ENCODE peak calls at places on chromosomes 13 and 19, in ten cellular contexts. Z is left ventricle myocardium inferior; J is body of pancreas; U is CD8-positive, alpha-beta T cell; Y is HCT116; R is H9; O is RWPE2; E is tibial nerve; C is MCF 10A; A is IMR-90. Q is an unnamed sample.

GRCh38 chr13:29428310-29428991 is 167.0 kb downstream of the SLC7A1 start:
- DNase-seq in J (peak; percentile 27), Y (peak; percentile 6), Z (peak; percentile 61), R (peak; percentile 73), E (no peak), C (peak; percentile 38), U (no peak), O (no peak), A (no peak), Q (peak; percentile 22)

GRCh38 chr13:47114030-47114429 is 217.2 kb upstream of the HTR2A start:
- DNase-seq in A (peak; percentile 89), O (no peak), R (no peak), U (no peak), C (no peak), J (no peak), Y (no peak), Z (no peak), E (no peak), Q (no peak)

GRCh38 chr13:30713133-30713532 is 22.2 kb upstream of the ALOX5AP start:
- DNase-seq in J (no peak), R (no peak), C (peak; percentile 57), Z (no peak), E (no peak), O (no peak), A (no peak), Y (no peak), U (no peak), Q (no peak)

GRCh38 chr13:47426126-47426849 is 529.4 kb upstream of the HTR2A start:
- DNase-seq in O (no peak), C (peak; percentile 85), U (no peak), R (no peak), E (no peak), J (no peak), Y (no peak), Z (peak; percentile 16), A (peak; percentile 86), Q (no peak)

GRCh38 chr13:68076046-68076445 is 845.9 kb upstream of the PCDH9 start:
- DNase-seq in E (no peak), J (no peak), Z (no peak), U (no peak), O (no peak), R (no peak), C (no peak), A (no peak), Y (no peak), Q (no peak)

GRCh38 chr13:46389985-46390384 is 2.9 kb upstream of the RUBCNL start:
- DNase-seq in J (peak; percentile 57), R (no peak), Y (no peak), U (no peak), O (no peak), Z (peak; percentile 18), E (peak; percentile 26), C (no peak), A (no peak), Q (peak; percentile 49)

GRCh38 chr19:17997969-17998826 is 9.8 kb upstream of the ARRDC2 start:
- DNase-seq in Z (no peak), R (peak; percentile 72), E (no peak), Y (peak; percentile 60), C (peak; percentile 44), J (no peak), O (no peak), U (no peak), A (peak; percentile 24), Q (no peak)

GRCh38 chr19:5826531-5827341 is 12.8 kb downstream of the FUT6 start:
- DNase-seq in E (no peak), R (peak; percentile 84), O (no peak), Z (peak; percentile 66), J (peak; percentile 94), C (peak; percentile 88), Y (peak; percentile 74), U (peak; percentile 4), A (no peak), Q (peak; percentile 45)

GRCh38 chr13:95553614-95554385 is 1.3 kb downstream of the CLDN10 start:
- DNase-seq in Y (no peak), O (no peak), R (peak; percentile 52), J (peak; percentile 79), A (no peak), E (no peak), C (no peak), U (no peak), Z (no peak), Q (no peak)

GRCh38 chr19:42325896-42326771 is 699 bp downstream of the MEGF8 start:
- DNase-seq in Z (peak; percentile 38), U (peak; percentile 24), O (no peak), R (peak; percentile 53), J (no peak), E (no peak), C (no peak), Y (no peak), A (no peak), Q (peak; percentile 12)

GRCh38 chr19:42325308-42325895 is at the start of gene MEGF8:
- DNase-seq in R (peak; percentile 99), Y (peak; percentile 97), J (peak; percentile 98), C (peak; percentile 99), E (peak; percentile 92), O (peak; percentile 94), Z (peak; percentile 97), A (peak; percentile 99), U (peak; percentile 98), Q (peak; percentile 97)

GRCh38 chr19:42323852-42324654 is 1.4 kb upstream of the MEGF8 start:
- DNase-seq in C (no peak), Y (no peak), A (no peak), J (peak; percentile 29), E (no peak), R (no peak), O (no peak), U (no peak), Z (no peak), Q (no peak)

GRCh38 chr19:42323473-42323851 is 2.0 kb upstream of the MEGF8 start:
- DNase-seq in R (peak; percentile 90), J (no peak), A (no peak), Z (no peak), Y (no peak), C (no peak), U (no peak), E (no peak), O (peak; percentile 61), Q (no peak)

GRCh38 chr19:42324655-42325307 is 654 bp upstream of the MEGF8 start:
- DNase-seq in A (no peak), O (no peak), C (no peak), U (no peak), Y (no peak), E (no peak), R (no peak), J (no peak), Z (no peak), Q (no peak)
- TF ChIP-seq CTCF in A (no peak), O (no peak), C (peak; percentile 76), U (peak; percentile 66), Y (peak; percentile 90), E (peak; percentile 90), R (no peak), J (no peak), Z (no peak), Q (no peak)

DNA sequence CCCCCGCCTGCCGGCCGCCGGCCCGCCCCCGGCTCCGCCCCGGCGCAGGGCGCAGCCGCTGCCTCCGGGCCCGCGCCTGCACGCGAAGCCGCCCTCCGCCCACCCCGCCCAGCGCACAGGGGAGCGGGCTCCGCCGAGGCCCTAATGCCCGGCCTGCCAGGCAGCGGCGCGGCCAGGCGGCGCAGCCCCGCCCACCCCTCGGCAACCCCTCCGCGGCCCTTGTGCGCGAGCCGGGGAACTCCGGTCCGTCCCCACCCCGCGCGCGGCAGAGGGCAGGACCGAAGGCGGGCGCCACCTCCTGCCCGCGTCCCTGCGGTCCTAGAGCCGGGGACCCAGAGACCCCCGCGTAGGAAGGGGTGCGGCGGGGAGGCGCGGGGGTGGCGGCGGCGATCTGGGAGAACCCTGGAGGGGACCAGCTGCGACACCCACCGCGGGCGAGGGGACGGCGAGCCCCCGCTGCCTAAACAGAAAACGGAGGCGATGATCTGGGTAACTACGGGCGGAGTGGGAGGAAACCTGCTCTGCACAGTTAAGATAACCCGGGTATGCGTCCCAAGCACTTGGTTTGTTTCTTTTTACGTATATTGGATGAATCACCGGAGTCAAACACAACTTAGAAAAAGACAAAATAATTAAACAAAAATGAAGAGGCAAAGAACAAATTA is 351 bp upstream of the USP12 start:
- DNase-seq in Z (peak; percentile 93), O (peak; percentile 84), J (peak; percentile 96), C (peak; percentile 83), Y (peak; percentile 72), R (peak; percentile 85), E (peak; percentile 76), A (peak; percentile 90), U (peak; percentile 90), Q (peak; percentile 84)
- TF ChIP-seq CTCF in Z (peak; percentile 35), O (no peak), J (no peak), C (no peak), Y (no peak), R (no peak), E (no peak), A (peak; percentile 11), U (no peak), Q (no peak)

DNA sequence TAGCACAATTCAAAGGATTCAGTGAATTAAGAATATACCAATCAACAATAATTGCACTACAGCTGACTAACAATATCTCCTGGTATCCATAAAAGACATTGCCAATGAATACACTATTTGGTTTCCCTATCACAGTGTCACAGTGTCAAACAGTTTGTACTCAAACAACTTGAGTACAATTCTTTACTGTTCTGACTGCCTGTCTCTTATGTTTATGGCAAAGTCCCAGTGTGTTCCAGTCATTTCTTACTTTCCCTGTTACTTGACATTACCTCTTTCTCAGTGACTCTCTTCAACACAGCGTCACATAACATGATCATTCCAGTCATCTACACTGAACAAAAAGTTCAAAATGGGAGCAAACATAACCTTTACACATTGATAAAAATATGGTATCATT is 21.2 kb upstream of the RNASEH2B start:
- DNase-seq in U (no peak), Y (no peak), A (no peak), J (no peak), R (no peak), C (no peak), O (no peak), Z (no peak), E (no peak), Q (no peak)
- TF ChIP-seq CTCF in U (no peak), Y (no peak), A (no peak), J (no peak), R (no peak), C (no peak), O (no peak), Z (no peak), E (no peak), Q (no peak)

GRCh38 chr19:49588370-49589122 is 2.4 kb upstream of the PRR12 start:
- DNase-seq in A (no peak), E (no peak), R (no peak), O (no peak), U (no peak), J (no peak), Z (no peak), Y (no peak), C (no peak), Q (no peak)

GRCh38 chr19:49589391-49589790 is 1.6 kb upstream of the PRR12 start:
- DNase-seq in J (no peak), Y (no peak), E (no peak), U (no peak), O (no peak), A (no peak), C (no peak), Z (no peak), R (no peak), Q (no peak)

GRCh38 chr19:49590971-49591730 is at the start of gene PRR12:
- DNase-seq in J (peak; percentile 68), R (peak; percentile 81), A (peak; percentile 67), Y (no peak), C (peak; percentile 73), U (peak; percentile 64), E (no peak), O (peak; percentile 72), Z (peak; percentile 62), Q (peak; percentile 50)

GRCh38 chr19:49591731-49592485 is 926 bp downstream of the PRR12 start:
- DNase-seq in A (peak; percentile 26), Y (no peak), E (no peak), J (peak; percentile 43), U (no peak), O (no peak), Z (peak; percentile 40), C (peak; percentile 65), R (peak; percentile 78), Q (peak; percentile 22)

GRCh38 chr19:49590071-49590970 is 661 bp upstream of the PRR12 start:
- DNase-seq in A (peak; percentile 95), E (peak; percentile 90), R (peak; percentile 99), C (peak; percentile 99), U (peak; percentile 93), O (peak; percentile 97), Z (peak; percentile 96), J (peak; percentile 99), Y (peak; percentile 97), Q (peak; percentile 89)
- TF ChIP-seq CTCF in A (peak; percentile 10), E (peak; percentile 29), R (no peak), C (no peak), U (peak; percentile 29), O (no peak), Z (peak; percentile 5), J (no peak), Y (no peak), Q (no peak)

Q was measured in neural crest cell.